ENCODE peak calls at places on chromosomes 13 and 19, in four cellular contexts. L is GM12878, E is K562, S is HepG2. O is an unnamed sample.

GRCh38 chr19:18939922-18940775 is 868 bp downstream of the HOMER3 start:
- DNase-seq in E (no peak), S (no peak), L (no peak), O (no peak)

GRCh38 chr13:74452176-74452575 is 318.0 kb upstream of the KLF12 start:
- DNase-seq in E (no peak), L (no peak), S (no peak), O (no peak)

GRCh38 chr13:100530645-100531044 is 57.9 kb downstream of the GGACT start:
- DNase-seq in E (no peak), L (no peak), S (peak; percentile 19), O (no peak)

GRCh38 chr19:58477871-58478270 is 1.7 kb downstream of the ZNF446 start:
- DNase-seq in L (no peak), E (no peak), S (no peak), O (no peak)

GRCh38 chr13:35812730-35813129 is 318.5 kb downstream of the DCLK1 start:
- DNase-seq in E (no peak), L (no peak), S (no peak), O (no peak)

GRCh38 chr19:56838930-56839664 is 1.4 kb downstream of the PEG3 start:
- DNase-seq in S (peak; percentile 97), L (no peak), E (no peak), O (peak; percentile 11)

GRCh38 chr13:65999441-65999840 is 1230.7 kb downstream of the PCDH9 start:
- DNase-seq in E (no peak), L (no peak), S (no peak), O (no peak)

GRCh38 chr13:44566601-44567000 is 9.5 kb downstream of the TSC22D1 start:
- DNase-seq in S (no peak), E (no peak), L (no peak), O (no peak)

GRCh38 chr19:22623841-22624221 is 10.3 kb upstream of the ZNF492 start:
- DNase-seq in L (no peak), E (no peak), S (no peak), O (no peak)
- TF ChIP-seq CHD4 in L (no peak), E (no peak), S (no peak), O (no peak)

DNA sequence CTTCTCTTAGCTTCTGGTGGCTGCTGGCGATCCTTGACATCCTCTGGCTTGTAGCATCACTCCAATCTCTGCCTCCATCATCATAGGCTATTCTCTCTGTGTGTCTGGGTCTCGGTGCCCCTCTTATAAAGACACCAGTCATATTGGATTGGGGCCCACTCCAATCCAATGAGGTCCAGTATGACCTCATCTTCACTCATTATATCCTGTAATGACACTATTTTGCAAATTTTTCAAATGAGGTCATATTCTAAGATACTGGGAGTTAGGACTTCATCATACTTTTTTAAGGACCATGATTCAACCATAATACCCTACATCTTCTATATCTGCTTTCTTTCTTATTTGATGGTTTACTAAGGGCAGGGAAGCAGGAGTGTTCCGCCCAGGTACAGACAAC is 12.0 kb upstream of the SLC46A3 start:
- DNase-seq in E (no peak), S (no peak), L (no peak), O (no peak)
- H3K4me2 ChIP-seq in E (no peak overlapping the region), S (no peak overlapping the region), L (no peak overlapping the region), O (no peak overlapping the region)

DNA sequence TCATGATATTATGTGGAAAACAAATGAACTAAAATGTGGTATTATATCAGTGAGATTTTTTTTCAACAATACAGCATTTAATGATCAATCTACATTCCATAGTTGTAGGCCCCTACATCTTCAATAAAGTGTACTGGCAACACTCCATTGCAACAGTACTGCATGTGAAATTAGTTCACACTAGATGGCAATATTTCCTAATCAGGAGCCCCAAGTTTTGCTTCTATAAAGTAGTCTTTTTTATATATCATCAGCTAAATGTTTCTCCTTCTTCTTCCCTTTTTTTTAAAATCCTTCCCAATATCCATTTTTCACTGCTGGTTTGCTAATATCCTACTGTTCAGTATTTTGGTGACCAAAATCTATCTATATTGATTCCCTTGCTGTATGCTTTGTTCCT is 528.3 kb upstream of the ATXN8OS start:
- DNase-seq in S (no peak), L (no peak), E (no peak), O (no peak)
- TF ChIP-seq CHD4 in S (no peak), L (no peak), E (no peak), O (no peak)

GRCh38 chr13:112652512-112653458 is 37.1 kb upstream of the ATP11A start:
- DNase-seq in E (no peak), S (no peak), L (no peak), O (no peak)
- H3K4me2 ChIP-seq in E (no peak overlapping the region), S (no peak overlapping the region), L (no peak overlapping the region), O (no peak overlapping the region)

DNA sequence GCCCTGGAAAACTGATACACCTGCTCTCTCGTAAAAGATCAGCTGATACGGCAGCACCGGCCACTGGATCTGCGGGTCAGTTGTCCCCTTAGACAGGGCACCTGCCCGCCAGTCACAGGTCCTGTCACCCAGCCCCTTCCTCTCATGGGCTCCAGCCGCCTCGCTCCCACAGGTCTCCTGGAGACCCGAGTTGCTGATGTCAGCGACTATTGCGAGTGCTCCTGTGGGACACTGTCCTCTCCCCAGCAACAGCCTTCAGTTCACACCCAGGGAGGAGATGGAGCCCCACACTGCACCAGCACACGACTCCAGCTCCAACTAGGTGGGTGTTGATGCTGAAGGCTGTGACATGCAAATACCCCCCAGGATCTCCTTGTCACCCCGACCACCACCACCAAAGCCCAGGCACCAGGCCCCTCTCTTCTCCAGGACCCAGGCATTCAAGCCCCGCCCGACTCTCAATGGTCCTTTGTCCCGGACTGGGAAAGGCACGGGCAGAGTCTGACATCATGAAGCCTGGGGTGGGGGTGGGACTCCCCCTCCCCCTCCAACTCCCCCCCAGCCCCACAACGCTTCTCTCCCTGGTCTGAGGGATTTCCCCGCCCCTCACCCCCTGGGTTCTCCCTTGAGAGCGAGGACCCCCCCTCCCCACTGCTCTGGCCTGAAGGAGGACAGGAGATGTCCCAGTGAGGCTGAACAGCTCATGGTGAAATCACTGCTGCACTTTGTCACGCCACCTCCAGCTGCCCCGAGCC is 1.4 kb upstream of the MAG start:
- DNase-seq in L (no peak), S (no peak), E (no peak), O (no peak)
- TF ChIP-seq CHD4 in L (no peak), S (no peak), E (no peak), O (no peak)

DNA sequence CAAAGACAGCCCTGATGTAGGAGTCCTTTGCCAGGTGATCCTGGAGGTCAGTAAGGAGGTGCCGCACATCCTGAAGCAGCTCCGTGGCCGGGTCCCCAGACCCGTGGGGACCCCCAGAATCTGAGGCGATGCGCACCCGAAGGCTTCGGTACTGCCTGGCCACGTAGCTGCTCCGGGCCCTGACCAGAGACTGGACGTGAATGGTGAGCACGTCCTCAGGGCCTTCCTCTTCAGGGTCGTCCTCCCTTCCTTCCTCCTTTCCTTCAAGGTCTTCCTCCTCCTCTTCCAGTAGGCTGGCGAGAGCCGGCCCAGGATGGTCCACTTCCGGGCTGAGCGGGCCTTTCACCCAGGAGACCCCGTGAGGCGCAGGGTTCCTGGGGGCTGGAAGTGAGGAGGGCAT is 7.5 kb downstream of the RINL start:
- DNase-seq in S (no peak), L (no peak), E (no peak), O (no peak)
- H3K4me2 ChIP-seq in S (no peak overlapping the region), L (peak overlapping the region; percentile 4), E (no peak overlapping the region), O (peak overlapping the region; percentile 74)

GRCh38 chr19:54373781-54374266 is 9.1 kb upstream of the LAIR1 start:
- DNase-seq in L (no peak), S (no peak), E (no peak), O (no peak)
- TF ChIP-seq CHD4 in L (no peak), S (no peak), E (no peak), O (no peak)

DNA sequence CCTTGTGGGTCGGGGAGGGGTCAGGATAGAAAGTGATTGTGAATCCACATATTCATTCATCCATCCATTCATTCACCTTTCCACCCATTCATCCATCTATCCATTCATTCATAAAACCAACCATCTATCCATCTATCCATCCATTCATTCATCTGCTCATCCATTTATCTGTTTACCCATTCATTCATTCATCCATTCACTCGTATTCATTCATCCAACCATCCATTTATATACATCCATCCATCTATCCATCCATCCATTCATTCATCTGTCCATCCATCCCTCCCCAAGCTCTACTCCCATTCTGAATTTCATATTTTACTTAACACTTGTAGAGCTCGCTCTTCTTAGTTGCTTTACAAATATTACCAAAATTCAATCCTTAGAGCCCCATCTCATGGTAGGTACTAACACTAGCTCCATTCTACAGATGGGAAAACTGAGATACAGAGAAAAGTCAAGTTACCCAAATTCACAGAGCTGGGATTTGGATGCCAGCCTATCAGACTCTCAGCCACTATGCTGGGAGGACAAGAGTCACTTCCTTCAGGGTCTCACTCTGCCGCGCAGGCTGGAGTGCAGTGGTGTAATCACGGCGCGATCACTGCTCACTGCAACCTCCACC is 37.6 kb downstream of the PIN1 start:
- DNase-seq in L (no peak), E (no peak), S (no peak), O (no peak)
- H3K4me2 ChIP-seq in L (no peak overlapping the region), E (no peak overlapping the region), S (no peak overlapping the region), O (no peak overlapping the region)

GRCh38 chr19:3386447-3387234 is 20.3 kb downstream of the NFIC start:
- DNase-seq in S (no peak), L (no peak), E (no peak), O (no peak)
- TF ChIP-seq CHD4 in S (no peak), L (no peak), E (no peak), O (no peak)